ENCODE peak calls at places on chromosomes 2 and 18, in seven cellular contexts. A, D, J, H, L, F and Z are unnamed samples.

GRCh38 chr2:205405752-205406151 is 276.5 kb upstream of the NRP2 start:
- DNase-seq in A (no peak), L (no peak), J (no peak), H (no peak), F (no peak), D (peak; percentile 85), Z (no peak)

GRCh38 chr18:63111549-63112402 is 207.8 kb downstream of the BCL2 start:
- DNase-seq in H (no peak), J (no peak), F (no peak), D (peak; percentile 8), L (no peak), A (no peak), Z (no peak)

GRCh38 chr2:164479460-164479859 is 141.8 kb downstream of the GRB14 start:
- DNase-seq in F (no peak), A (no peak), J (peak; percentile 15), L (no peak), H (no peak), D (peak; percentile 48), Z (no peak)

GRCh38 chr2:29627366-29627765 is 294.0 kb downstream of the ALK start:
- DNase-seq in F (no peak), J (no peak), A (no peak), D (peak; percentile 72), L (no peak), H (no peak), Z (no peak)

GRCh38 chr2:223196331-223196730 is 144.3 kb downstream of the KCNE4 start:
- DNase-seq in A (no peak), L (no peak), F (no peak), J (no peak), H (no peak), D (no peak), Z (no peak)

GRCh38 chr2:207766697-207767460 is 2.8 kb downstream of the FZD5 start:
- DNase-seq in J (no peak), F (peak; percentile 72), L (no peak), D (no peak), H (no peak), A (no peak), Z (no peak)

GRCh38 chr18:63544017-63544416 is 1.8 kb downstream of the SERPINB12 start:
- DNase-seq in D (no peak), H (no peak), L (no peak), F (no peak), A (no peak), J (no peak), Z (no peak)

GRCh38 chr2:3667151-3667631 is 9.2 kb downstream of the ALLC start:
- DNase-seq in D (no peak), J (no peak), A (no peak), F (peak; percentile 54), L (no peak), H (peak; percentile 58), Z (no peak)

GRCh38 chr2:71798266-71799012 is 345.1 kb downstream of the DYSF start:
- DNase-seq in F (no peak), A (no peak), D (peak; percentile 64), J (peak; percentile 22), H (peak; percentile 57), L (no peak), Z (no peak)

GRCh38 chr2:107312240-107312639 is 426.3 kb upstream of the ST6GAL2 start:
- DNase-seq in D (no peak), F (no peak), L (no peak), A (no peak), J (no peak), H (no peak), Z (no peak)

GRCh38 chr2:209872675-209873074 is 101.0 kb downstream of the UNC80 start:
- DNase-seq in H (no peak), F (no peak), L (no peak), D (no peak), A (peak; percentile 18), J (peak; percentile 70), Z (no peak)

GRCh38 chr18:46256078-46256477 is 151.9 kb downstream of the HAUS1 start:
- DNase-seq in A (no peak), D (no peak), H (no peak), L (no peak), F (no peak), J (no peak), Z (no peak)

GRCh38 chr18:34121157-34121807 is 103.4 kb downstream of the NOL4 start:
- DNase-seq in J (no peak), D (peak; percentile 23), A (no peak), H (no peak), F (no peak), L (no peak), Z (no peak)

GRCh38 chr2:64277101-64277849 is 133.1 kb upstream of the PELI1 start:
- DNase-seq in D (peak; percentile 26), J (no peak), H (no peak), L (no peak), F (no peak), A (no peak), Z (no peak)
- H3K27ac ChIP-seq in D (no peak overlapping the region), J (no peak overlapping the region), H (peak overlapping the region; percentile 19), L (peak overlapping the region; percentile 74), F (peak overlapping the region; percentile 51), A (peak overlapping the region; percentile 17), Z (no peak overlapping the region)

GRCh38 chr2:101985793-101986164 is 6.0 kb upstream of the IL1R2 start:
- DNase-seq in H (no peak), A (no peak), D (no peak), J (no peak), L (no peak), F (no peak), Z (no peak)
- H3K4me3 ChIP-seq in H (no peak overlapping the region), A (no peak overlapping the region), D (no peak overlapping the region), J (no peak overlapping the region), L (no peak overlapping the region), F (no peak overlapping the region), Z (no peak overlapping the region)

GRCh38 chr2:65355190-65355831 is 77.1 kb downstream of the SPRED2 start:
- DNase-seq in H (no peak), A (no peak), F (no peak), L (no peak), D (peak; percentile 49), J (no peak), Z (no peak)
- H3K4me1 ChIP-seq in H (peaks cover 5% of the 10 kb centered on the region), A (peaks cover 17% of the 10 kb centered on the region), F (peaks cover 47% of the 10 kb centered on the region), L (no peaks in the 10 kb centered on the region), D (peaks cover 61% of the 10 kb centered on the region), J (peaks cover 31% of the 10 kb centered on the region), Z (no peaks in the 10 kb centered on the region)

GRCh38 chr2:151827564-151828142 is 568 bp downstream of the ARL5A start:
- DNase-seq in J (no peak), H (peak; percentile 84), L (no peak), D (peak; percentile 56), A (no peak), F (no peak), Z (no peak)

GRCh38 chr2:151824886-151825285 is 3.3 kb downstream of the ARL5A start:
- DNase-seq in L (no peak), D (no peak), J (no peak), A (no peak), F (no peak), H (no peak), Z (no peak)

GRCh38 chr2:151819920-151820319 is 8.3 kb downstream of the ARL5A start:
- DNase-seq in D (no peak), H (no peak), L (no peak), F (no peak), A (no peak), J (no peak), Z (no peak)

GRCh38 chr2:151826737-151827157 is 1.5 kb downstream of the ARL5A start:
- DNase-seq in F (no peak), H (no peak), L (no peak), A (no peak), D (peak; percentile 34), J (no peak), Z (no peak)

GRCh38 chr2:151823651-151824050 is 4.6 kb downstream of the ARL5A start:
- DNase-seq in J (no peak), F (no peak), L (no peak), D (peak; percentile 24), A (no peak), H (no peak), Z (no peak)
- H3K27ac ChIP-seq in J (no peak overlapping the region), F (no peak overlapping the region), L (no peak overlapping the region), D (peak overlapping the region; percentile 8), A (no peak overlapping the region), H (no peak overlapping the region), Z (no peak overlapping the region)

DNA sequence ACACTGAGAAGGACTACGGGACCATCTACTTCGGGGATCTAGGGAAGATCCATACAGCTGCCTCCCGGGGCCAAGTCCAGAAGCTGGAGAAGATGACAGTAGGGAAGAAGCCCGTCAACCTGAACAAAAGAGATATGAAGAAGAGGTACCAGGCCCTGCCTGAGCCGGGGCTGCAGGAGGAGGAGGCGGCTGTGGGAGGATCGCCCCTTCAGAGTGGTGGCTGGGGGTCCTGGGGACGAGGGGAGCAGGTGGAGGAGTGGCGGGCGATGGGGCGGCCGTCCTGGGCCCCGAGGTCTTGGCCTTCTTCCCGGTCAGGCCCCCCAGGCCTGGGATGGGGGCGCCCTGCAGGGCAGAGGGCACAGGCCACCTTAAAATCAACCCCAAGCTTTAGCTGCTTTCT is 524 bp downstream of the ANKRD30B start:
- DNase-seq in L (no peak), H (no peak), J (no peak), A (no peak), D (no peak), F (no peak), Z (no peak)
- H3K4me3 ChIP-seq in L (no peak overlapping the region), H (no peak overlapping the region), J (no peak overlapping the region), A (peak overlapping the region; percentile 18), D (no peak overlapping the region), F (no peak overlapping the region), Z (no peak overlapping the region)

GRCh38 chr2:171320731-171321130 is 113.1 kb downstream of the METTL8 start:
- DNase-seq in H (no peak), L (no peak), A (no peak), D (no peak), J (no peak), F (no peak), Z (no peak)
- H3K4me1 ChIP-seq in H (peaks cover 30% of the 10 kb centered on the region), L (peaks cover 6% of the 10 kb centered on the region), A (peaks cover 13% of the 10 kb centered on the region), D (peaks cover 3% of the 10 kb centered on the region), J (no peaks in the 10 kb centered on the region), F (no peaks in the 10 kb centered on the region), Z (peaks cover 4% of the 10 kb centered on the region)